ENCODE peak calls at places on chromosomes 13 and 19, in ten cellular contexts. G is sigmoid colon; M is heart right ventricle; R is left ventricle myocardium inferior; E is A549; J is mammary epithelial cell; A is CD8-positive, alpha-beta T cell; C is gastrocnemius medialis; K is AG04450; T is uterus. F is an unnamed sample.

GRCh38 chr19:46731007-46731501 is 14.1 kb upstream of the PRKD2 start:
- DNase-seq in G (no peak), A (no peak), J (peak; percentile 93), E (peak; percentile 63), K (peak; percentile 59), M (no peak), T (no peak), C (no peak), R (no peak), F (peak; percentile 63)

GRCh38 chr19:15280915-15281683 is 48.9 kb upstream of the EPHX3 start:
- DNase-seq in K (peak; percentile 72), T (peak; percentile 81), R (peak; percentile 91), A (no peak), M (peak; percentile 83), E (no peak), J (peak; percentile 72), G (peak; percentile 94), C (peak; percentile 96), F (peak; percentile 54)

GRCh38 chr13:54628383-54628782 is 1599.8 kb downstream of the OLFM4 start:
- DNase-seq in K (no peak), E (no peak), R (no peak), A (no peak), C (no peak), M (no peak), T (no peak), J (no peak), G (no peak), F (no peak)

GRCh38 chr13:109096101-109096500 is 466.7 kb downstream of the MYO16 start:
- DNase-seq in M (no peak), K (no peak), A (no peak), R (no peak), T (no peak), J (no peak), C (no peak), E (no peak), G (no peak), F (no peak)

GRCh38 chr13:65378943-65379519 is 1851.1 kb downstream of the PCDH9 start:
- DNase-seq in M (no peak), J (no peak), K (no peak), T (no peak), A (no peak), C (no peak), R (no peak), E (no peak), G (no peak), F (no peak)

GRCh38 chr13:75480691-75481175 is 1.2 kb downstream of the TBC1D4 start:
- DNase-seq in M (peak; percentile 44), T (peak; percentile 44), A (peak; percentile 28), C (peak; percentile 83), E (peak; percentile 5), G (peak; percentile 67), J (peak; percentile 86), R (peak; percentile 44), K (no peak), F (no peak)

GRCh38 chr19:19280561-19280960 is 7.5 kb upstream of the TM6SF2 start:
- DNase-seq in K (no peak), E (no peak), A (no peak), C (peak; percentile 63), M (no peak), R (no peak), G (no peak), J (no peak), T (no peak), F (peak; percentile 10)

GRCh38 chr19:51375504-51376221 is 3.2 kb upstream of the NKG7 start:
- DNase-seq in K (no peak), T (no peak), G (no peak), J (no peak), A (no peak), M (no peak), R (no peak), E (no peak), C (no peak), F (no peak)

GRCh38 chr13:33206425-33206824 is 79.1 kb downstream of the STARD13 start:
- DNase-seq in C (no peak), G (no peak), J (no peak), E (no peak), A (no peak), K (no peak), M (no peak), T (no peak), R (no peak), F (no peak)

GRCh38 chr13:47426126-47426849 is 529.4 kb upstream of the HTR2A start:
- DNase-seq in R (peak; percentile 16), E (no peak), M (peak; percentile 27), T (no peak), J (peak; percentile 24), G (peak; percentile 70), C (peak; percentile 72), K (no peak), A (no peak), F (no peak)

GRCh38 chr19:13588953-13589833 is 82.9 kb upstream of the CACNA1A start:
- DNase-seq in M (peak; percentile 34), G (peak; percentile 72), E (peak; percentile 40), T (peak; percentile 59), A (peak; percentile 75), J (peak; percentile 40), C (peak; percentile 13), R (peak; percentile 70), K (peak; percentile 24), F (no peak)

DNA sequence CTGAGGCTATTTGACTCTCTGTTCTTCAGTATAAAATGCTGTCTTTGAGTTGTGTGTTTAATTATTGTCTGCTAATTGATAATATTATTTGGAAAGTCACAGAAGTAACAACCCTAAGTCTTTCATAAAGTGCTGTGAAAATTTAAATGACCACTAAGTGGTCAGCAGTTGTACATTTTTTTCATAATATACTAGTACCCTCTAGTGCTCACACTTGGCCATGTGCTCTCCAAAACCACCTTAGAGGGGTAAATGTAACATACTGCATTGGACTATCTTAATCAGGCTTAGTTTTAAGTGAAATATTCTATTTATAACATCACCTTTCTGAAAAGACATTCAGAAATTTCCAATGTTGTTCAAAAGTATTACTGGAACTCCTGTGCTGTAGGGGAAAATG is 745.3 kb downstream of the GPC5 start:
- DNase-seq in C (no peak), R (no peak), M (no peak), A (no peak), T (no peak), G (no peak), E (no peak), K (no peak), J (no peak), F (no peak)
- TF ChIP-seq CTCF in C (no peak), R (no peak), M (no peak), A (no peak), T (no peak), G (no peak), E (no peak), K (no peak), J (no peak), F (no peak)

GRCh38 chr19:7349961-7350711 is 1.4 kb downstream of the ARHGEF18 start:
- DNase-seq in R (no peak), K (no peak), C (no peak), T (no peak), J (no peak), E (no peak), M (no peak), G (peak; percentile 53), A (peak; percentile 84), F (no peak)

GRCh38 chr19:7348587-7349230 is at the start of gene ARHGEF18:
- DNase-seq in J (no peak), R (peak; percentile 23), G (peak; percentile 61), T (no peak), E (no peak), C (no peak), M (no peak), A (peak; percentile 84), K (no peak), F (no peak)

GRCh38 chr19:7355151-7355845 is 6.6 kb downstream of the ARHGEF18 start:
- DNase-seq in R (no peak), A (no peak), M (no peak), C (no peak), E (no peak), T (peak; percentile 62), G (peak; percentile 92), J (no peak), K (no peak), F (peak; percentile 46)

GRCh38 chr19:7349231-7349591 is 474 bp downstream of the ARHGEF18 start:
- DNase-seq in E (no peak), J (no peak), K (no peak), R (no peak), T (no peak), A (no peak), G (no peak), M (no peak), C (no peak), F (no peak)

GRCh38 chr19:7351861-7352260 is 3.1 kb downstream of the ARHGEF18 start:
- DNase-seq in K (no peak), E (no peak), T (no peak), C (no peak), J (no peak), A (no peak), M (no peak), G (no peak), R (no peak), F (no peak)
- H3K4me3 ChIP-seq in K (no peak overlapping the region), E (no peak overlapping the region), T (no peak overlapping the region), C (no peak overlapping the region), J (no peak overlapping the region), A (peak overlapping the region; percentile 2), M (no peak overlapping the region), G (no peak overlapping the region), R (no peak overlapping the region), F (no peak overlapping the region)

GRCh38 chr13:113123226-113124150 is 889 bp downstream of the F10 start:
- DNase-seq in T (no peak), A (no peak), E (no peak), G (no peak), C (no peak), M (no peak), K (no peak), R (no peak), J (no peak), F (no peak)
- TF ChIP-seq CTCF in T (no peak), A (no peak), E (peak; percentile 11), G (no peak), C (no peak), M (no peak), K (peak; percentile 30), R (peak; percentile 23), J (no peak), F (peak; percentile 19)

DNA sequence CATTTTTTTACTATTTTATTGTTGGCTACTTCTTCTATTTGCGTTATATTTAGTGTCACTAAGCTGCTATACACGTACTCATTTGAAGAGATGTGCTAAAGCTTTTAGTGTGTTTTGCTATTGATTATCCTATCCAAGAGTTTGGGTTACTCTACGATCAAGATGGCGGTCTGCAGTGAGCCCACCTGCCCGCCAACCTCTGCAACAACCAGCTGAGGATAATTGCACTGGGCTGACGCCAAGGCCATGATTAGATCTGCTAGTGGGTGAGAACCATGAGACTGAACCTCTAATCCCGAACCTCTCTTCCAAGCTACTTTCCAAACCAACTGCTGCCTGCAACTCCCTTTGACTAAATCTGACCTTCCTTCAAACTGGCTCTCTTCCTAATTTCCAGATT is 1.8 kb downstream of the CPB2 start:
- DNase-seq in A (no peak), R (no peak), G (no peak), E (no peak), T (no peak), M (no peak), C (no peak), J (no peak), K (no peak), F (no peak)
- H3K4me3 ChIP-seq in A (no peak overlapping the region), R (no peak overlapping the region), G (no peak overlapping the region), E (no peak overlapping the region), T (no peak overlapping the region), M (no peak overlapping the region), C (no peak overlapping the region), J (no peak overlapping the region), K (no peak overlapping the region), F (no peak overlapping the region)